ENCODE peak calls at places on chromosomes 7 and 10, in four cellular contexts. E is HepG2, M is H1, J is K562. F is an unnamed sample.

GRCh38 chr10:116978906-116979305 is 26.1 kb downstream of the SHTN1 start:
- DNase-seq in E (no peak), J (no peak), M (no peak), F (no peak)

GRCh38 chr10:33334839-33335549 is 527 bp upstream of the NRP1 start:
- DNase-seq in M (no peak), J (no peak), E (peak; percentile 36), F (peak; percentile 91)

GRCh38 chr10:51910189-51910588 is 210.8 kb upstream of the CSTF2T start:
- DNase-seq in E (no peak), J (no peak), M (peak; percentile 53), F (no peak)

GRCh38 chr7:128915841-128916642 is 5.5 kb upstream of the KCP start:
- DNase-seq in M (no peak), J (no peak), E (no peak), F (no peak)

GRCh38 chr10:642186-642890 is 47.1 kb downstream of the DIP2C start:
- DNase-seq in M (no peak), E (no peak), J (no peak), F (no peak)

GRCh38 chr10:128173383-128173782 is 47.2 kb upstream of the MKI67 start:
- DNase-seq in M (no peak), E (peak; percentile 41), J (no peak), F (no peak)

GRCh38 chr7:78489851-78490250 is 691.3 kb downstream of the PHTF2 start:
- DNase-seq in M (no peak), E (no peak), J (no peak), F (no peak)

GRCh38 chr10:51422311-51423120 is 276.9 kb downstream of the CSTF2T start:
- DNase-seq in E (peak; percentile 15), M (peak; percentile 7), J (no peak), F (peak; percentile 72)

GRCh38 chr10:58976254-58976653 is 200.2 kb upstream of the PHYHIPL start:
- DNase-seq in J (no peak), M (no peak), E (no peak), F (no peak)

GRCh38 chr10:75347211-75347610 is 54.4 kb downstream of the ZNF503 start:
- DNase-seq in E (no peak), M (no peak), J (no peak), F (no peak)

GRCh38 chr7:69864283-69864682 is 266.0 kb downstream of the AUTS2 start:
- DNase-seq in E (no peak), J (no peak), M (no peak), F (no peak)

GRCh38 chr7:98420966-98421612 is 20.2 kb upstream of the BAIAP2L1 start:
- DNase-seq in J (peak; percentile 90), E (peak; percentile 76), M (peak; percentile 75), F (peak; percentile 36)

GRCh38 chr10:109427421-109427820 is 495.9 kb downstream of the XPNPEP1 start:
- DNase-seq in J (no peak), M (no peak), E (no peak), F (no peak)

GRCh38 chr7:47458057-47458456 is 123.9 kb downstream of the TNS3 start:
- DNase-seq in J (no peak), E (peak; percentile 37), M (no peak), F (peak; percentile 68)

GRCh38 chr10:13715091-13715490 is 128.3 kb downstream of the PRPF18 start:
- DNase-seq in J (no peak), E (no peak), M (no peak), F (no peak)

GRCh38 chr7:92228100-92228499 is 17.6 kb downstream of the KRIT1 start:
- DNase-seq in J (no peak), E (no peak), M (no peak), F (no peak)

GRCh38 chr7:120915314-120915713 is 35.3 kb upstream of the ING3 start:
- DNase-seq in M (no peak), J (no peak), E (no peak), F (no peak)

GRCh38 chr10:79027147-79028055 is 41.4 kb upstream of the ZMIZ1 start:
- DNase-seq in J (peak; percentile 78), E (no peak), M (no peak), F (no peak)

GRCh38 chr7:146709628-146710027 is 593.0 kb downstream of the CNTNAP2 start:
- DNase-seq in J (no peak), M (no peak), E (no peak), F (no peak)

GRCh38 chr10:89302628-89303027 is 782 bp downstream of the IFIT2 start:
- DNase-seq in J (no peak), M (no peak), E (no peak), F (no peak)

GRCh38 chr10:52228556-52228955 is 85.5 kb upstream of the DKK1 start:
- DNase-seq in E (no peak), J (no peak), M (no peak), F (no peak)

GRCh38 chr7:149495785-149496641 is 1.6 kb downstream of the ZNF746 start:
- DNase-seq in M (no peak), E (peak; percentile 54), J (no peak), F (peak; percentile 69)

GRCh38 chr7:16431646-16432424 is 10.5 kb upstream of the CRPPA start:
- DNase-seq in E (peak; percentile 54), J (peak; percentile 36), M (no peak), F (peak; percentile 18)

GRCh38 chr7:113796557-113796956 is 122.3 kb downstream of the PPP1R3A start:
- DNase-seq in E (no peak), J (no peak), M (no peak), F (peak; percentile 98)

GRCh38 chr7:29839302-29839701 is 33.0 kb downstream of the WIPF3 start:
- DNase-seq in E (peak; percentile 15), M (no peak), J (peak; percentile 53), F (no peak)

GRCh38 chr10:3100856-3101640 is 33.7 kb downstream of the PFKP start:
- DNase-seq in J (no peak), M (no peak), E (no peak), F (no peak)

GRCh38 chr10:126571203-126571602 is 99.3 kb downstream of the C10orf90 start:
- DNase-seq in J (no peak), E (peak; percentile 5), M (peak; percentile 13), F (no peak)

GRCh38 chr10:43824934-43825333 is 176.3 kb upstream of the ZNF32 start:
- DNase-seq in M (no peak), J (no peak), E (peak; percentile 3), F (no peak)

GRCh38 chr10:95906675-95907453 is 911 bp upstream of the CC2D2B start:
- DNase-seq in M (no peak), E (peak; percentile 58), J (peak; percentile 23), F (peak; percentile 78)

GRCh38 chr10:102597131-102597891 is 47.0 kb upstream of the TRIM8 start:
- DNase-seq in E (peak; percentile 83), M (no peak), J (no peak), F (peak; percentile 53)

GRCh38 chr10:52400564-52400963 is 86.5 kb downstream of the DKK1 start:
- DNase-seq in M (no peak), J (no peak), E (no peak), F (peak; percentile 13)

GRCh38 chr7:12620371-12620770 is 49.9 kb downstream of the SCIN start:
- DNase-seq in J (no peak), E (no peak), M (no peak), F (peak; percentile 87)

GRCh38 chr10:110535958-110536891 is 31.3 kb upstream of the SMC3 start:
- DNase-seq in E (peak; percentile 20), J (no peak), M (no peak), F (peak; percentile 44)

GRCh38 chr10:92792661-92793060 is 55.7 kb upstream of the EXOC6 start:
- DNase-seq in J (no peak), M (no peak), E (no peak), F (no peak)

GRCh38 chr7:24732646-24733413 is 24.4 kb downstream of the GSDME start:
- DNase-seq in M (no peak), J (no peak), E (peak; percentile 20), F (no peak)

GRCh38 chr7:46810986-46811385 is 770.9 kb downstream of the TNS3 start:
- DNase-seq in E (no peak), M (no peak), J (no peak), F (no peak)

GRCh38 chr7:97006146-97006950 is 995 bp downstream of the DLX6 start:
- DNase-seq in M (no peak), E (peak; percentile 72), J (no peak), F (peak; percentile 29)

GRCh38 chr7:16063691-16064090 is 357.6 kb downstream of the CRPPA start:
- DNase-seq in M (no peak), E (no peak), J (no peak), F (no peak)

GRCh38 chr7:76151932-76152331 is 49.8 kb upstream of the SRRM3 start:
- DNase-seq in J (no peak), M (no peak), E (no peak), F (no peak)

GRCh38 chr7:140889150-140889549 is 35.6 kb downstream of the BRAF start:
- DNase-seq in E (no peak), J (no peak), M (no peak), F (no peak)

GRCh38 chr7:18495412-18496335 is at the start of gene HDAC9:
- DNase-seq in J (no peak), E (no peak), M (no peak), F (peak; percentile 63)
- TF ChIP-seq POLR2AphosphoS5 in J (no peak), E (no peak), M (peak; percentile 84), F (no peak)

DNA sequence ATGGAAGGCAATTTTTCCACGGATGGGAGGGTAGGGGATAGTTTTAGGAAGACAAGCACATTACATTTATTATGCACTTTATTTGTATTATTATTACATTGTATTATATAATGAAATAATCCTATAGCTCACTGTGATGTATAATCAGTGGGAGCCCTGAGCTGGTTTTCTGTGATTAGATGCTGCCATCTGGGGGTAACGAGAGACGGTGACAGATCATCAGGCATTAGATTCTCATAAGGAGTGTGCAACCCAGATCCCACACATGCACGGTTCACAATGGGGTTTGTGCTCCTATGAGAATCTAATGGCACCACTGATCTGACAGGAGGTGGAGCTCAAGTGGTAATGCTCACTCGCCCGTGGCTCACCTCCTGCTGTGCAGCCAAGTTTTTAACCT is 103.9 kb upstream of the STK17A start:
- DNase-seq in J (no peak), M (no peak), E (peak; percentile 33), F (no peak)
- TF ChIP-seq JUN in J (no peak), M (no peak), E (no peak), F (no peak)

GRCh38 chr7:87600130-87601124 is at the start of gene ABCB1:
- DNase-seq in E (peak; percentile 63), J (no peak), M (peak; percentile 38), F (peak; percentile 52)
- TF ChIP-seq POLR2AphosphoS5 in E (peak; percentile 87), J (no peak), M (no peak), F (no peak)

GRCh38 chr7:100589341-100589935 is 3.3 kb downstream of the FBXO24 start:
- DNase-seq in M (no peak), E (no peak), J (no peak), F (no peak)

GRCh38 chr7:100586266-100587025 is at the start of gene FBXO24:
- DNase-seq in E (peak; percentile 99), M (peak; percentile 100), J (peak; percentile 99), F (peak; percentile 100)

GRCh38 chr7:100585511-100586265 is at the start of gene LRCH4:
- DNase-seq in J (peak; percentile 99), M (no peak), E (no peak), F (no peak)

GRCh38 chr7:100590077-100590737 is 4.1 kb downstream of the FBXO24 start:
- DNase-seq in M (no peak), J (no peak), E (no peak), F (no peak)

DNA sequence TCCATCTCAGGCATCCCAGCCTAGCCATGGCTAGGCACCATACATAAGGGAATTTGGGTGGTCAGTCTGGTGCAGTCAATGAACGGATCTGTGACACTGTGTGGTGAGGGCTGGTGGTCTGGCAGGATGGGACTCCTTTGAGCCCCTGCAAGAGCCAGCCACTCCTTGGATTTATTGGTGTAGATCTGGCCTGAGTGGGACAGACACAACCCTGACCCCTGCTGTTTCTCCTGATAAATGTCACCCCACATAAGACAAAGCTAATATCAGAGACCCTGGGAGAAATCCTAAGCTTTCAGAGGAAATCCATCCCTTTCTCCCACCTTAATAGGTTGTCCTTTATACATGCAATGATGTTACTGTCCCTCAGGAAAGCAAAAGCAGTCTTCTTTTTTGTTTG is 2.3 kb downstream of the FBXO24 start:
- DNase-seq in M (no peak), E (no peak), J (peak; percentile 62), F (peak; percentile 41)
- TF ChIP-seq JUN in M (no peak), E (no peak), J (no peak), F (no peak)